ENCODE peak calls at places on chromosomes 3 and 15, in four cellular contexts. N is mucosa of gallbladder, B is NCI-H1105 treated with DMSO at 0.1 percent for 48 hours, H is DMS153. L is an unnamed sample.

GRCh38 chr3:195041871-195042740 is 228.9 kb downstream of the XXYLT1 start:
- DNase-seq in B (no peak), H (no peak), N (no peak), L (no peak)

GRCh38 chr3:108136888-108137814 is 46.3 kb upstream of the CD47 start:
- DNase-seq in N (peak; percentile 43), B (peak; percentile 60), H (no peak), L (peak; percentile 80)

GRCh38 chr3:136699271-136699828 is 52.8 kb downstream of the STAG1 start:
- DNase-seq in N (no peak), H (no peak), B (no peak), L (no peak)

GRCh38 chr15:101045835-101046691 is 126.9 kb downstream of the LRRK1 start:
- DNase-seq in B (no peak), H (no peak), N (peak; percentile 10), L (no peak)

GRCh38 chr3:59189561-59190338 is 139.9 kb upstream of the CFAP20DC start:
- DNase-seq in B (no peak), N (no peak), H (no peak), L (peak; percentile 22)

GRCh38 chr3:67349551-67350174 is 304.7 kb downstream of the SUCLG2 start:
- DNase-seq in B (no peak), H (no peak), N (no peak), L (peak; percentile 89)

GRCh38 chr3:105836533-105836932 is 32.3 kb downstream of the CBLB start:
- DNase-seq in H (no peak), N (no peak), B (no peak), L (no peak)

GRCh38 chr15:41671656-41672636 is 11.7 kb downstream of the MGA start:
- DNase-seq in H (no peak), B (no peak), N (no peak), L (no peak)

GRCh38 chr15:36831915-36832310 is 252.5 kb downstream of the CDIN1 start:
- DNase-seq in N (no peak), B (peak; percentile 48), H (no peak), L (no peak)

GRCh38 chr3:58332575-58333179 is at the start of gene PXK:
- DNase-seq in B (peak; percentile 25), H (no peak), N (peak; percentile 82), L (peak; percentile 75)

GRCh38 chr3:11629716-11630115 is 14.0 kb downstream of the VGLL4 start:
- DNase-seq in B (no peak), N (no peak), H (no peak), L (no peak)

L was measured in kidney tubule cell.